ENCODE peak calls at places on chromosomes 7 and 10, in nine cellular contexts. One of them, this sample, is unnamed.
A peak's percentile ranks its signal among the peaks of the same experiment; 100 is the strongest.

GRCh38 chr7:91722831-91723230 is 157.7 kb downstream of the MTERF1 start:
- DNase-seq in GM23248: no peak
- DNase-seq in thoracic aorta: no peak
- DNase-seq in lower lobe of right lung: no peak
- DNase-seq in CD8-positive, alpha-beta memory T cell: no peak
- DNase-seq in heart left ventricle: no peak
- DNase-seq in fibroblast of lung: no peak
- DNase-seq in suprapubic skin: no peak
- DNase-seq in IMR-90: no peak
- DNase-seq in this sample: no peak

GRCh38 chr7:121761399-121761798 is 111.6 kb upstream of the PTPRZ1 start:
- DNase-seq in suprapubic skin: no peak
- DNase-seq in lower lobe of right lung: no peak
- DNase-seq in GM23248: peak; percentile 17
- DNase-seq in CD8-positive, alpha-beta memory T cell: no peak
- DNase-seq in IMR-90: no peak
- DNase-seq in fibroblast of lung: no peak
- DNase-seq in heart left ventricle: no peak
- DNase-seq in thoracic aorta: no peak
- DNase-seq in this sample: no peak

GRCh38 chr7:31860925-31861324 is 173.9 kb downstream of the PPP1R17 start:
- DNase-seq in CD8-positive, alpha-beta memory T cell: no peak
- DNase-seq in fibroblast of lung: no peak
- DNase-seq in IMR-90: peak; percentile 4
- DNase-seq in thoracic aorta: no peak
- DNase-seq in suprapubic skin: no peak
- DNase-seq in heart left ventricle: no peak
- DNase-seq in GM23248: no peak
- DNase-seq in lower lobe of right lung: no peak
- DNase-seq in this sample: no peak

GRCh38 chr10:70664702-70665195 is 7.6 kb upstream of the ADAMTS14 start:
- DNase-seq in GM23248: peak; percentile 97
- DNase-seq in suprapubic skin: peak; percentile 62
- DNase-seq in heart left ventricle: no peak
- DNase-seq in IMR-90: peak; percentile 95
- DNase-seq in thoracic aorta: no peak
- DNase-seq in fibroblast of lung: peak; percentile 96
- DNase-seq in CD8-positive, alpha-beta memory T cell: no peak
- DNase-seq in lower lobe of right lung: no peak
- DNase-seq in this sample: no peak

GRCh38 chr10:27998178-27998953 is 513 bp downstream of the ODAD2 start:
- DNase-seq in fibroblast of lung: peak; percentile 43
- DNase-seq in IMR-90: peak; percentile 26
- DNase-seq in heart left ventricle: peak; percentile 62
- DNase-seq in lower lobe of right lung: peak; percentile 55
- DNase-seq in CD8-positive, alpha-beta memory T cell: peak; percentile 1
- DNase-seq in thoracic aorta: no peak
- DNase-seq in GM23248: peak; percentile 55
- DNase-seq in suprapubic skin: no peak
- DNase-seq in this sample: no peak

GRCh38 chr7:29915481-29916215 is 74.0 kb downstream of the SCRN1 start:
- DNase-seq in heart left ventricle: no peak
- DNase-seq in IMR-90: peak; percentile 31
- DNase-seq in thoracic aorta: no peak
- DNase-seq in GM23248: peak; percentile 33
- DNase-seq in lower lobe of right lung: no peak
- DNase-seq in suprapubic skin: no peak
- DNase-seq in CD8-positive, alpha-beta memory T cell: no peak
- DNase-seq in fibroblast of lung: no peak
- DNase-seq in this sample: no peak

GRCh38 chr10:78700816-78701520 is 367.8 kb upstream of the ZMIZ1 start:
- DNase-seq in IMR-90: peak; percentile 42
- DNase-seq in heart left ventricle: no peak
- DNase-seq in thoracic aorta: no peak
- DNase-seq in fibroblast of lung: no peak
- DNase-seq in suprapubic skin: no peak
- DNase-seq in CD8-positive, alpha-beta memory T cell: no peak
- DNase-seq in GM23248: peak; percentile 41
- DNase-seq in lower lobe of right lung: no peak
- DNase-seq in this sample: no peak

GRCh38 chr7:150308575-150308974 is 14.6 kb upstream of the LRRC61 start:
- DNase-seq in lower lobe of right lung: no peak
- DNase-seq in thoracic aorta: no peak
- DNase-seq in GM23248: no peak
- DNase-seq in fibroblast of lung: no peak
- DNase-seq in heart left ventricle: no peak
- DNase-seq in CD8-positive, alpha-beta memory T cell: no peak
- DNase-seq in suprapubic skin: no peak
- DNase-seq in IMR-90: no peak
- DNase-seq in this sample: no peak

GRCh38 chr7:130363156-130363847 is 17.0 kb upstream of the CPA1 start:
- DNase-seq in CD8-positive, alpha-beta memory T cell: no peak
- DNase-seq in thoracic aorta: peak; percentile 51
- DNase-seq in IMR-90: peak; percentile 99
- DNase-seq in fibroblast of lung: peak; percentile 91
- DNase-seq in heart left ventricle: no peak
- DNase-seq in suprapubic skin: no peak
- DNase-seq in GM23248: peak; percentile 99
- DNase-seq in lower lobe of right lung: no peak
- DNase-seq in this sample: no peak

GRCh38 chr10:12589271-12589670 is 239.9 kb downstream of the CAMK1D start:
- DNase-seq in suprapubic skin: no peak
- DNase-seq in GM23248: no peak
- DNase-seq in CD8-positive, alpha-beta memory T cell: no peak
- DNase-seq in lower lobe of right lung: no peak
- DNase-seq in IMR-90: no peak
- DNase-seq in thoracic aorta: no peak
- DNase-seq in heart left ventricle: no peak
- DNase-seq in fibroblast of lung: no peak
- DNase-seq in this sample: no peak

GRCh38 chr7:37656913-37657530 is 26.5 kb upstream of the GPR141 start:
- DNase-seq in thoracic aorta: no peak
- DNase-seq in IMR-90: no peak
- DNase-seq in heart left ventricle: no peak
- DNase-seq in fibroblast of lung: no peak
- DNase-seq in lower lobe of right lung: no peak
- DNase-seq in GM23248: no peak
- DNase-seq in suprapubic skin: no peak
- DNase-seq in CD8-positive, alpha-beta memory T cell: no peak
- DNase-seq in this sample: no peak

GRCh38 chr10:108250954-108251620 is 1086.6 kb upstream of the SORCS1 start:
- DNase-seq in thoracic aorta: no peak
- DNase-seq in CD8-positive, alpha-beta memory T cell: no peak
- DNase-seq in fibroblast of lung: no peak
- DNase-seq in lower lobe of right lung: no peak
- DNase-seq in GM23248: no peak
- DNase-seq in suprapubic skin: no peak
- DNase-seq in IMR-90: no peak
- DNase-seq in heart left ventricle: no peak
- DNase-seq in this sample: no peak

GRCh38 chr10:17425584-17426262 is 28.7 kb downstream of the ST8SIA6 start:
- DNase-seq in fibroblast of lung: no peak
- DNase-seq in suprapubic skin: no peak
- DNase-seq in lower lobe of right lung: no peak
- DNase-seq in GM23248: no peak
- DNase-seq in CD8-positive, alpha-beta memory T cell: peak; percentile 57
- DNase-seq in thoracic aorta: no peak
- DNase-seq in IMR-90: no peak
- DNase-seq in heart left ventricle: no peak
- DNase-seq in this sample: peak; percentile 54

DNA sequence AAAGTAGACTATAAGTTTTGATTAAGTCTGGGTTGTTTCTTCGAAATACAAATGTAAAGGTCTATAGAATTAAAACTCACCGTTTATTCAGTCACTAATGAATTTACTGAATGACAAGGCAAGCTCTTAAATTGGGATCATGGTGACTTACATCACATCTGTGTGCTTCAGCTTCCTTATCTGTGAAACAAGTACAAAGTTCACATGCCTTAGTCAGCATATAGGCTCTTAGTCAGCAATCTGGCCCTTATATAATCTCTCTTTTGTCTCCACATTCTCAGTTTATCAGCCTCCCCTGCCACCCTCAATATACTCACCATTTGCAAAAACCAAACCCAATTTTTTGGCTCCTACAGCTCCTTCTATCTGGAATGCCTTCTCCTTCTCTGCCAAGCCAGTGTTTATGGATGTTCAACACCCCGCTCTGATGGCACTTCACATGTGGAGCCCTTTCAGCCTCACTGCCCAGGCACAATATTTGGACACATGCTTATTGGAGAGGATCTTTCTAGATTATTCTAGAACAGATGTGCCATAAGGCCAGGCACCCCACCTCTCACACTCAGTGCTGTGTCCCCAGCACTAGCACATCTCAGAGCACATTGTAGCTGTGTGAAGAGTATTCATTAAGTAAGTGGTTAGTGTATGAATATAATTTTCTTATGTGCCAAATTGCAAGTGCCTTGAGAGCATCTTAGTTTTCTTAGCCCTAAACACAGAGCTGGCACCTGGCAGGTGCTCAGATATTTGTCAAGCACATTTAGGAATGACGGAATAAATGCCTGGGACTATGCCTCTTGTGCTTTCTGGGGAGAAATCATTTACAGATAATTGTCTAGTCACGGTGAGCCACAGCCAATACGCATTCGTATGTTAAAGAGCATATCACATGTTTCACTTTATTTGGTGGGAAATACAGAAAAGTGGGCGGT is 9.8 kb upstream of the LAMB1 start:
- DNase-seq in heart left ventricle: no peak
- DNase-seq in suprapubic skin: no peak
- DNase-seq in thoracic aorta: no peak
- DNase-seq in GM23248: peak; percentile 50
- DNase-seq in IMR-90: peak; percentile 79
- DNase-seq in CD8-positive, alpha-beta memory T cell: no peak
- DNase-seq in fibroblast of lung: peak; percentile 68
- DNase-seq in lower lobe of right lung: no peak
- DNase-seq in this sample: no peak
- H3K27ac ChIP-seq in heart left ventricle: no peak overlapping the region
- H3K27ac ChIP-seq in suprapubic skin: no peak overlapping the region
- H3K27ac ChIP-seq in thoracic aorta: no peak overlapping the region
- H3K27ac ChIP-seq in GM23248: no peak overlapping the region
- H3K27ac ChIP-seq in IMR-90: no peak overlapping the region
- H3K27ac ChIP-seq in CD8-positive, alpha-beta memory T cell: no peak overlapping the region
- H3K27ac ChIP-seq in fibroblast of lung: no peak overlapping the region
- H3K27ac ChIP-seq in lower lobe of right lung: no peak overlapping the region
- H3K27ac ChIP-seq in this sample: no peak overlapping the region

DNA sequence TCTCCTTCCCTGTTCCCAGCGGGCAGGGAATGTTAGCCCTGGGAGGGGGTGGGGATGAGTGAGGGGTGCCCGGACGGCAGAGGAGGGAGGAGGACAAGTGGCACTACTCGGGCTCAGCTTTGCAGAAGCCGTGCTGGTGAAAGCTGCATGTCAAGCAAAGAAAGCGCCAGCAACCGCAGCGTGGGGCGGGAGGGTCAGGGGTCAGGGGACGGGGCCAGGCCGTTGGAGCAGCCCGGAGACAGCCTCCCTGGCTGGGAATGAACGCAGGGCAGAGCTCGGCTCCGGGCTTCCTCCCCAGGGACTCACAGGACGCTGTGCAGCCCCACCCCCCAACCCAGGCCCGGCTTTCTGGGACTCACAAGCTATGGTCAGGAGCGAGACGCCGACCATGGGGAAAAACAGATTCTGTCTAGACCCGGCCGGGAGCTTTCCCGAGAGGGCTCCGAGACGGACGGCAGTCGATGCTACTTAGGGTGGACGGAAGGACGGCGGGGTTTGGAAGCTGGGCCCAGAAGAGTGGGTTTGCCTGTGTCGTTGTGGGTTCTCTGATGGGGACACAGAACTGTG is 113.4 kb downstream of the VIPR2 start:
- DNase-seq in CD8-positive, alpha-beta memory T cell: no peak
- DNase-seq in IMR-90: no peak
- DNase-seq in fibroblast of lung: no peak
- DNase-seq in lower lobe of right lung: no peak
- DNase-seq in thoracic aorta: no peak
- DNase-seq in heart left ventricle: peak; percentile 87
- DNase-seq in GM23248: no peak
- DNase-seq in suprapubic skin: peak; percentile 77
- DNase-seq in this sample: no peak
- H3K4me3 ChIP-seq in CD8-positive, alpha-beta memory T cell: no peak overlapping the region
- H3K4me3 ChIP-seq in IMR-90: no peak overlapping the region
- H3K4me3 ChIP-seq in fibroblast of lung: no peak overlapping the region
- H3K4me3 ChIP-seq in lower lobe of right lung: peak overlapping the region; percentile 61
- H3K4me3 ChIP-seq in thoracic aorta: peak overlapping the region; percentile 78
- H3K4me3 ChIP-seq in heart left ventricle: peak overlapping the region; percentile 68
- H3K4me3 ChIP-seq in GM23248: no peak overlapping the region
- H3K4me3 ChIP-seq in suprapubic skin: peak overlapping the region; percentile 52
- H3K4me3 ChIP-seq in this sample: no peak overlapping the region

GRCh38 chr10:95273393-95274312 is 17.1 kb downstream of the PDLIM1 start:
- DNase-seq in suprapubic skin: no peak
- DNase-seq in heart left ventricle: no peak
- DNase-seq in GM23248: peak; percentile 90
- DNase-seq in thoracic aorta: no peak
- DNase-seq in lower lobe of right lung: no peak
- DNase-seq in fibroblast of lung: peak; percentile 83
- DNase-seq in CD8-positive, alpha-beta memory T cell: no peak
- DNase-seq in IMR-90: peak; percentile 94
- DNase-seq in this sample: no peak
- H3K27ac ChIP-seq in suprapubic skin: peak overlapping the region; percentile 86
- H3K27ac ChIP-seq in heart left ventricle: peak overlapping the region; percentile 74
- H3K27ac ChIP-seq in GM23248: peak overlapping the region; percentile 73
- H3K27ac ChIP-seq in thoracic aorta: peak overlapping the region; percentile 86
- H3K27ac ChIP-seq in lower lobe of right lung: peak overlapping the region; percentile 84
- H3K27ac ChIP-seq in fibroblast of lung: peak overlapping the region; percentile 71
- H3K27ac ChIP-seq in CD8-positive, alpha-beta memory T cell: no peak overlapping the region
- H3K27ac ChIP-seq in IMR-90: peak overlapping the region; percentile 62
- H3K27ac ChIP-seq in this sample: no peak overlapping the region

GRCh38 chr10:113005380-113005779 is 55.3 kb downstream of the TCF7L2 start:
- DNase-seq in lower lobe of right lung: no peak
- DNase-seq in GM23248: no peak
- DNase-seq in heart left ventricle: no peak
- DNase-seq in fibroblast of lung: no peak
- DNase-seq in CD8-positive, alpha-beta memory T cell: no peak
- DNase-seq in suprapubic skin: no peak
- DNase-seq in thoracic aorta: no peak
- DNase-seq in IMR-90: no peak
- DNase-seq in this sample: no peak

GRCh38 chr10:113006656-113007342 is 56.8 kb downstream of the TCF7L2 start:
- DNase-seq in suprapubic skin: no peak
- DNase-seq in heart left ventricle: no peak
- DNase-seq in thoracic aorta: no peak
- DNase-seq in IMR-90: no peak
- DNase-seq in GM23248: no peak
- DNase-seq in CD8-positive, alpha-beta memory T cell: no peak
- DNase-seq in lower lobe of right lung: no peak
- DNase-seq in fibroblast of lung: no peak
- DNase-seq in this sample: no peak

GRCh38 chr10:113004219-113004618 is 54.2 kb downstream of the TCF7L2 start:
- DNase-seq in CD8-positive, alpha-beta memory T cell: no peak
- DNase-seq in GM23248: no peak
- DNase-seq in heart left ventricle: no peak
- DNase-seq in thoracic aorta: no peak
- DNase-seq in lower lobe of right lung: no peak
- DNase-seq in suprapubic skin: no peak
- DNase-seq in IMR-90: no peak
- DNase-seq in fibroblast of lung: no peak
- DNase-seq in this sample: no peak

GRCh38 chr10:113007343-113007771 is 57.3 kb downstream of the TCF7L2 start:
- DNase-seq in GM23248: no peak
- DNase-seq in lower lobe of right lung: no peak
- DNase-seq in CD8-positive, alpha-beta memory T cell: peak; percentile 76
- DNase-seq in suprapubic skin: no peak
- DNase-seq in IMR-90: no peak
- DNase-seq in fibroblast of lung: no peak
- DNase-seq in thoracic aorta: no peak
- DNase-seq in heart left ventricle: no peak
- DNase-seq in this sample: peak; percentile 44

GRCh38 chr10:113007821-113008220 is 57.8 kb downstream of the TCF7L2 start:
- DNase-seq in lower lobe of right lung: no peak
- DNase-seq in thoracic aorta: no peak
- DNase-seq in heart left ventricle: no peak
- DNase-seq in fibroblast of lung: no peak
- DNase-seq in IMR-90: no peak
- DNase-seq in GM23248: peak; percentile 64
- DNase-seq in CD8-positive, alpha-beta memory T cell: no peak
- DNase-seq in suprapubic skin: no peak
- DNase-seq in this sample: no peak
- H3K4me3 ChIP-seq in lower lobe of right lung: no peak overlapping the region
- H3K4me3 ChIP-seq in thoracic aorta: no peak overlapping the region
- H3K4me3 ChIP-seq in heart left ventricle: no peak overlapping the region
- H3K4me3 ChIP-seq in fibroblast of lung: no peak overlapping the region
- H3K4me3 ChIP-seq in IMR-90: no peak overlapping the region
- H3K4me3 ChIP-seq in GM23248: peak overlapping the region; percentile 41
- H3K4me3 ChIP-seq in CD8-positive, alpha-beta memory T cell: peak overlapping the region; percentile 35
- H3K4me3 ChIP-seq in suprapubic skin: no peak overlapping the region
- H3K4me3 ChIP-seq in this sample: peak overlapping the region; percentile 34

This sample was measured in CD8-positive, alpha-beta T cell.